ENCODE peak calls at places on chromosome 6, in five cellular contexts. One of them, this sample, is unnamed.
A peak's percentile ranks its signal among the peaks of the same experiment; 100 is the strongest.

GRCh38 chr6:20154778-20155177 is 57.5 kb downstream of the MBOAT1 start:
- DNase-seq in A549: no peak
- DNase-seq in K562: no peak
- DNase-seq in HCT116: no peak
- DNase-seq in HepG2: no peak
- DNase-seq in this sample: no peak

GRCh38 chr6:117483645-117484016 is 1.2 kb downstream of the DCBLD1 start:
- DNase-seq in A549: no peak
- DNase-seq in K562: peak; percentile 42
- DNase-seq in HCT116: no peak
- DNase-seq in HepG2: peak; percentile 44
- DNase-seq in this sample: peak; percentile 65

GRCh38 chr6:14596410-14596809 is 478.8 kb downstream of the CD83 start:
- DNase-seq in A549: peak; percentile 36
- DNase-seq in K562: peak; percentile 32
- DNase-seq in HCT116: peak; percentile 3
- DNase-seq in HepG2: no peak
- DNase-seq in this sample: peak; percentile 100

GRCh38 chr6:170506446-170506845 is 46.7 kb downstream of the PSMB1 start:
- DNase-seq in A549: no peak
- DNase-seq in K562: no peak
- DNase-seq in HCT116: no peak
- DNase-seq in HepG2: no peak
- DNase-seq in this sample: no peak

GRCh38 chr6:99099243-99099642 is 151.5 kb upstream of the FBXL4 start:
- DNase-seq in A549: no peak
- DNase-seq in K562: no peak
- DNase-seq in HCT116: no peak
- DNase-seq in HepG2: no peak
- DNase-seq in this sample: no peak

GRCh38 chr6:150627601-150628012 is 27.9 kb downstream of the PLEKHG1 start:
- DNase-seq in A549: no peak
- DNase-seq in K562: no peak
- DNase-seq in HCT116: no peak
- DNase-seq in HepG2: no peak
- DNase-seq in this sample: no peak

GRCh38 chr6:110528051-110528929 is 51.9 kb upstream of the SLC22A16 start:
- DNase-seq in A549: peak; percentile 49
- DNase-seq in K562: peak; percentile 51
- DNase-seq in HCT116: peak; percentile 56
- DNase-seq in HepG2: peak; percentile 62
- DNase-seq in this sample: peak; percentile 76

GRCh38 chr6:53647437-53648094 is 18.0 kb downstream of the KLHL31 start:
- DNase-seq in A549: no peak
- DNase-seq in K562: no peak
- DNase-seq in HCT116: no peak
- DNase-seq in HepG2: no peak
- DNase-seq in this sample: peak; percentile 65

GRCh38 chr6:38179794-38180430 is 360.4 kb downstream of the ZFAND3 start:
- DNase-seq in A549: no peak
- DNase-seq in K562: no peak
- DNase-seq in HCT116: no peak
- DNase-seq in HepG2: no peak
- DNase-seq in this sample: no peak

GRCh38 chr6:163946437-163946836 is 531.9 kb downstream of the QKI start:
- DNase-seq in A549: no peak
- DNase-seq in K562: no peak
- DNase-seq in HCT116: no peak
- DNase-seq in HepG2: no peak
- DNase-seq in this sample: no peak

GRCh38 chr6:154471609-154472362 is 38.7 kb downstream of the CNKSR3 start:
- DNase-seq in A549: no peak
- DNase-seq in K562: no peak
- DNase-seq in HCT116: no peak
- DNase-seq in HepG2: no peak
- DNase-seq in this sample: no peak
- TF ChIP-seq MAX in A549: no peak
- TF ChIP-seq MAX in K562: no peak
- TF ChIP-seq MAX in HCT116: no peak
- TF ChIP-seq MAX in HepG2: no peak
- TF ChIP-seq MAX in this sample: no peak

GRCh38 chr6:168711049-168711640 is 270.2 kb downstream of the SMOC2 start:
- DNase-seq in A549: peak; percentile 2
- DNase-seq in K562: peak; percentile 19
- DNase-seq in HCT116: no peak
- DNase-seq in HepG2: no peak
- DNase-seq in this sample: no peak
- TF ChIP-seq CTCF in A549: no peak
- TF ChIP-seq CTCF in K562: no peak
- TF ChIP-seq CTCF in HCT116: peak; percentile 58
- TF ChIP-seq CTCF in HepG2: no peak
- TF ChIP-seq CTCF in this sample: peak; percentile 40

DNA sequence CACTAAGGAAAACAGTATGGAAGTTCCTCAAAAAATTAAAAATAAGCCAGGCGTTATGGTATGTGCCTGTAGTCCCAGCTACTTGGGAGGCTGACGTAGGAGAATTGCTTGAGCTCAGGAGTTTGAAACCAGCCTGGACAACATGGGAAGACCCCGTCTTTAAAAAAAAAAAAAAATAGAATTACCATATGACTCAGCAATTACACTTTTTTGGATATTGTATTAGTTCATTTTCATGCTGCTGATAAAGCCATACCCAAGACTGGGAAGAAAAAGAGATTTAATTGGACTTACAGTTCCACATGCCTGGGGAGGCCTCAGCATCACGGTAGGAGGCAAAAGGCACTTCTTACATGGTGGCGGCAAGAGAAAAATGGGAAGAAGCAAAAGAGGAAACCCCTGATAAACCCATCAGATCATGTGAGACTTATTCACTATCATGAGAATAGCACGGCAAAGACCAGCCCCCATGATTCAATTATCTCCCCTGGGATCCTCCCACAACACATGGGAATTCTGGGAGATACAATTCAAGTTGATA is 10.8 kb upstream of the SMIM29 start:
- DNase-seq in A549: no peak
- DNase-seq in K562: no peak
- DNase-seq in HCT116: no peak
- DNase-seq in HepG2: no peak
- DNase-seq in this sample: no peak
- TF ChIP-seq MAX in A549: no peak
- TF ChIP-seq MAX in K562: no peak
- TF ChIP-seq MAX in HCT116: no peak
- TF ChIP-seq MAX in HepG2: no peak
- TF ChIP-seq MAX in this sample: no peak

GRCh38 chr6:105321207-105321606 is 81.7 kb downstream of the PREP start:
- DNase-seq in A549: no peak
- DNase-seq in K562: no peak
- DNase-seq in HCT116: no peak
- DNase-seq in HepG2: no peak
- DNase-seq in this sample: no peak
- TF ChIP-seq CTCF in A549: no peak
- TF ChIP-seq CTCF in K562: no peak
- TF ChIP-seq CTCF in HCT116: no peak
- TF ChIP-seq CTCF in HepG2: no peak
- TF ChIP-seq CTCF in this sample: no peak

GRCh38 chr6:111533087-111533784 is 50.2 kb upstream of the REV3L start:
- DNase-seq in A549: no peak
- DNase-seq in K562: no peak
- DNase-seq in HCT116: no peak
- DNase-seq in HepG2: no peak
- DNase-seq in this sample: no peak
- TF ChIP-seq MAX in A549: no peak
- TF ChIP-seq MAX in K562: no peak
- TF ChIP-seq MAX in HCT116: no peak
- TF ChIP-seq MAX in HepG2: no peak
- TF ChIP-seq MAX in this sample: no peak

DNA sequence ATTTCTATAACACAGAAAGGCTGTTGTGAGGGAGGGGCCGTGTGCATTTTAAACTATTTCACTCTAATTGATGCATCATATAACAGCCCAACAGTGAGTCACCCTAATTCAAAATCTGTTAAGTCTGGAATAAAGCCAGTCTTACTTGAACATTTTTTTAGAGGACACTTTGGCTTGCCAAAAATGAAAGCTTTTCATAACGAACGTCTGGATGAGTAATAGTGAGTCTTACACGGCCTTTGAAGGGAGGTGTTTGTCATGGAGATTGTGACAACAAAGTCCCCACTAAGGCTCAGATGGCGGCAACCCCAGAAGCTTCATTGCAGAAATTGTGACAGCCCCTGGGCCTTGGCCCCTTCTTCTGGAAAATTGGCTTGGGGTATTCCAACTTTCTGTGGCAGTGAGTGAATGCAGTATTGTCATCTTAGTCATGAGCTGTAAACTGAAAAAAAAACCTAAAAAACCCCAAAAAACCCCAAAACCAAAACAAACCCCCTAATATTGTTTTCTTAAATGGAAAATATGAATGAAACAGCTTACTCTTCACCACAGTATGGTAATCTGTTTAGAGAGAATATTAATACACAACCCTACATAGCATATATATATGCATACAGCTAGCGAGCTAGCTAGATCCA is 92.6 kb upstream of the CLDN20 start:
- DNase-seq in A549: peak; percentile 67
- DNase-seq in K562: peak; percentile 29
- DNase-seq in HCT116: peak; percentile 97
- DNase-seq in HepG2: peak; percentile 73
- DNase-seq in this sample: no peak
- TF ChIP-seq CTCF in A549: no peak
- TF ChIP-seq CTCF in K562: no peak
- TF ChIP-seq CTCF in HCT116: no peak
- TF ChIP-seq CTCF in HepG2: no peak
- TF ChIP-seq CTCF in this sample: no peak